ENCODE peak calls at places on chromosomes 16 and 17, in four cellular contexts. X is MM.1S, V is HepG2, E is body of pancreas. L is an unnamed sample.
A peak's percentile ranks its signal among the peaks of the same experiment; 100 is the strongest.

GRCh38 chr17:1573932-1574696 is 11.5 kb upstream of the PITPNA start:
- DNase-seq in X (peak; percentile 72), V (peak; percentile 63), E (peak; percentile 94), L (peak; percentile 45)

GRCh38 chr17:64410750-64411490 is 20.3 kb upstream of the PECAM1 start:
- DNase-seq in X (no peak), V (no peak), E (no peak), L (no peak)

GRCh38 chr16:85395207-85395912 is 217.8 kb upstream of the GSE1 start:
- DNase-seq in X (no peak), V (peak; percentile 37), E (peak; percentile 65), L (peak; percentile 79)

GRCh38 chr16:84058664-84059063 is 16.1 kb upstream of the SLC38A8 start:
- DNase-seq in X (no peak), V (no peak), E (no peak), L (no peak)

GRCh38 chr17:19303367-19303776 is 59.2 kb downstream of the B9D1 start:
- DNase-seq in X (no peak), V (no peak), E (no peak), L (no peak)

GRCh38 chr17:81998222-81998621 is 20.8 kb downstream of the ASPSCR1 start:
- DNase-seq in X (no peak), V (no peak), E (no peak), L (no peak)

GRCh38 chr16:8204769-8205168 is 385.5 kb downstream of the TMEM114 start:
- DNase-seq in X (no peak), V (no peak), E (no peak), L (no peak)

GRCh38 chr16:314351-314750 is 31.4 kb downstream of the PDIA2 start:
- DNase-seq in X (no peak), V (no peak), E (no peak), L (no peak)

GRCh38 chr17:13337864-13338371 is 263.8 kb downstream of the HS3ST3A1 start:
- DNase-seq in X (peak; percentile 49), V (peak; percentile 42), E (peak; percentile 18), L (peak; percentile 8)

GRCh38 chr16:50861926-50862325 is 120.0 kb downstream of the CYLD start:
- DNase-seq in X (no peak), V (peak; percentile 86), E (no peak), L (no peak)

GRCh38 chr16:16063685-16064084 is 114.3 kb downstream of the ABCC1 start:
- DNase-seq in X (no peak), V (no peak), E (no peak), L (no peak)

GRCh38 chr16:47033176-47033575 is 59.7 kb upstream of the DNAJA2 start:
- DNase-seq in X (no peak), V (no peak), E (no peak), L (no peak)

GRCh38 chr17:29618272-29619065 is 4.2 kb downstream of the CORO6 start:
- DNase-seq in X (no peak), V (no peak), E (no peak), L (no peak)

GRCh38 chr17:57288034-57288752 is 31.9 kb downstream of the MSI2 start:
- DNase-seq in X (no peak), V (no peak), E (no peak), L (no peak)

GRCh38 chr17:29839656-29840055 is 90.4 kb downstream of the SSH2 start:
- DNase-seq in X (no peak), V (no peak), E (no peak), L (no peak)

GRCh38 chr16:14456793-14457481 is 173.1 kb downstream of the PARN start:
- DNase-seq in X (no peak), V (no peak), E (no peak), L (no peak)

GRCh38 chr17:1186214-1186820 is 6.5 kb upstream of the ABR start:
- DNase-seq in X (no peak), V (no peak), E (no peak), L (no peak)

GRCh38 chr17:58415371-58416055 is 1.8 kb downstream of the RNF43 start:
- DNase-seq in X (no peak), V (peak; percentile 74), E (peak; percentile 84), L (no peak)

GRCh38 chr17:33482636-33483035 is 189.5 kb upstream of the ASIC2 start:
- DNase-seq in X (no peak), V (no peak), E (no peak), L (no peak)

GRCh38 chr16:57736419-57737281 is 1.1 kb downstream of the KATNB1 start:
- DNase-seq in X (peak; percentile 40), V (peak; percentile 86), E (peak; percentile 53), L (peak; percentile 45)

GRCh38 chr17:57138956-57139576 is 54.0 kb downstream of the AKAP1 start:
- DNase-seq in X (no peak), V (no peak), E (no peak), L (no peak)

GRCh38 chr16:57178793-57179212 is 7.0 kb downstream of the PSME3IP1 start:
- DNase-seq in X (no peak), V (peak; percentile 53), E (no peak), L (no peak)

GRCh38 chr16:7843196-7843595 is 510.6 kb downstream of the RBFOX1 start:
- DNase-seq in X (no peak), V (no peak), E (no peak), L (no peak)

GRCh38 chr17:42251115-42251514 is 25.1 kb downstream of the STAT5B start:
- DNase-seq in X (no peak), V (peak; percentile 37), E (no peak), L (no peak)

GRCh38 chr17:42249681-42250446 is 26.3 kb downstream of the STAT5B start:
- DNase-seq in X (peak; percentile 12), V (no peak), E (no peak), L (no peak)

GRCh38 chr17:42246515-42246914 is 29.7 kb downstream of the STAT5B start:
- DNase-seq in X (no peak), V (peak; percentile 75), E (peak; percentile 67), L (no peak)

GRCh38 chr17:42248351-42249179 is 27.6 kb downstream of the STAT5B start:
- DNase-seq in X (peak; percentile 92), V (peak; percentile 93), E (peak; percentile 87), L (no peak)

DNA sequence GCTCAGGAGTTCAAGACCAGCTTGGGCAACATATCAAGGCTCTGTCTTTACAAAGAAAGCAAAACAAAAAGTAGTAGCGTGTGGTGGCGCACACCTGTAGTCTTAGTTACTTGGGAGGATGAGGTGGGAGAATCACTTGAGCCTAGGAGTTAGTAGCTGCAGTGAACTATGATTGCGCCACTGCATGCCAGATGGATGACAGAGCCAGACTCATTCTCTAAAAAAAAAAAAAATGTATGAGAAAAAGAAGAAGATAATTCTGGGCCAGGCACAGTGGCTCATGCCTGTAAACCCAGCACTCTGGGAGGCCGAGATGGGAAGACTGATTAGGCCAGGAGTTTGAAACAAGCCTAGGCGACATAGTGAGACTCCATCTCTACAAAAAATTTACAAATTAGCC is 28.5 kb downstream of the STAT5B start:
- DNase-seq in X (no peak), V (peak; percentile 66), E (no peak), L (no peak)
- H3K4me1 ChIP-seq in X (peaks cover 24% of the 10 kb centered on the region), V (peaks cover 64% of the 10 kb centered on the region), E (peaks cover 27% of the 10 kb centered on the region), L (peaks cover 8% of the 10 kb centered on the region)

GRCh38 chr16:23900480-23901177 is 64.8 kb downstream of the PRKCB start:
- DNase-seq in X (no peak), V (no peak), E (no peak), L (no peak)

GRCh38 chr16:23901178-23902131 is 65.7 kb downstream of the PRKCB start:
- DNase-seq in X (no peak), V (no peak), E (no peak), L (no peak)

GRCh38 chr16:23903001-23903414 is 67.2 kb downstream of the PRKCB start:
- DNase-seq in X (no peak), V (no peak), E (no peak), L (no peak)

GRCh38 chr16:23899869-23900268 is 64.1 kb downstream of the PRKCB start:
- DNase-seq in X (no peak), V (no peak), E (no peak), L (no peak)

DNA sequence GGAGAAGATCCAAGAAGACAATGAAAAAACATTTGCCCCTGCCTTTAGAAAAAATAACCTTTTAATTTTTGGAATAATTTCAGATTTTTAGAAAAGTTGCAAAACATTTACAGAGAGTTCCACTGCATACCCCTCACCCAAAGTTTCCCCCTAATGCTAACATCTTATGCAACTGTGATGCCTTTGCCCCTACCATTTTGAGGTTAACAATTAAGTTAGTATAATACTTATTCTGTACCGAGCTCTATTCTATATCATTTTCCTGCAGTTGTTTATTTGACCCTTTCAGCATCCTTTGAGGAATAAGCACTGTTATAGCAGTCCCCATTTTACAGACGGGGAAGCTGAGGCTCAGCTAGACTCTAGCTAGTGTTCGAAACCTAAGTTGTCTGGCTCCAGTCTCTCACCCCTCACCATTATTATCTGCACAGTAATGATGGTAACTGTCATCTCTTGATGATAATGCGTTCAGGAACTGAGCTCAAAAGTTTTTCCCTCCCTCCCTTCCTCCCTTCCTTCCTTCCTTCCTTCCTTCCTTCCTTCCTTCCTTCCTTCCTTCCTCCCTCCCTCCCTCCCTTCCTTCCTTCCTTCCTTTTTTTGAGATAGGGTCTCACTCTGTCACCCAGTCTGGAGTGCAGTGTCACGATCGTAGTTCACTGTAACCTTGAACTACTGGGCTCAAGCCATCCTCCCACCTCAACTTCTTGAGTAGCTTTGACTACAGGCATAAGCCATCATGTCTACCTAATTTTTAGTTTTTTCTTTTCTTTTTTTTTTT is 66.6 kb downstream of the PRKCB start:
- DNase-seq in X (no peak), V (no peak), E (no peak), L (no peak)
- H3K4me1 ChIP-seq in X (no peaks in the 10 kb centered on the region), V (no peaks in the 10 kb centered on the region), E (no peaks in the 10 kb centered on the region), L (no peaks in the 10 kb centered on the region)

DNA sequence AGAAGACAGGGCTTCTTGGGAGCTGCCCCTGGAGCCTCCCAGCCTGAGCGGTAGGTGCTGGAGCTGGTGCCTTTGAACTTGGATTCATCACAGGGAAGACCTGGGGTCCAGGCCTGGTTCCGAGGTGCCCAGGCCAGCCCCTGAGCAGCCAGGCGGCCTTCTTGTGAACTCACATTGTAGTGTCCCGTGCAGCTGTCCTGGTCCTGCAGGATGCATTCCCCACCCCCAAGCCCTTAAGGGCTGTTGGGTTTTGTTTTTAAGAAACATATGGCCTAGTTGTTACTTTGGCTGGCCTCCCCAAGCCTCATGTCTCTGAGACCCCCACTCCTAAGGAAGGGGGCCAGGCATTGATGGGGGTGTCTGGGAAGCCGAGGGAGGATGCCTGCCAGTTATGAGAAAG is 70.9 kb downstream of the SREBF1 start:
- DNase-seq in X (no peak), V (no peak), E (no peak), L (no peak)
- H3K4me1 ChIP-seq in X (no peaks in the 10 kb centered on the region), V (peaks cover 29% of the 10 kb centered on the region), E (peaks cover 24% of the 10 kb centered on the region), L (peaks cover 30% of the 10 kb centered on the region)

DNA sequence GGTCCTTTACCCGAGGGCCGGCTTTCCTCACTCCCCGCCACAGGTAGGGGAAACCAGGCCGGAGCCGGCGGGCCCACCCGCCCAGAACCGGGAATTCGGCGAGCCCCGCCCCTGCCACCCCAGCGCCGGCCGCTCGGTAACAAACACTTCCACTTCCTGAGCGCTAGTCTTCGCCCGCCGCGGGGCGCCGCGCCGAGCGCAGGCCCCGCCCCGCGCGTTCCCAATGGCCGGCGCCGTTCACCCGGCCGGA is 224 bp upstream of the NHERF1 start:
- DNase-seq in X (no peak), V (no peak), E (no peak), L (no peak)
- H3K4me1 ChIP-seq in X (peaks cover 33% of the 10 kb centered on the region), V (peaks cover 64% of the 10 kb centered on the region), E (peaks cover 53% of the 10 kb centered on the region), L (peaks cover 4% of the 10 kb centered on the region)